ENCODE peak calls at places on chromosomes 11 and 22, in six cellular contexts. B, Q, D, V, S and Y are unnamed samples.

GRCh38 chr11:86629070-86629706 is 43.2 kb downstream of the ME3 start:
- DNase-seq in Q (no peak), B (no peak), D (no peak), S (no peak), V (no peak), Y (no peak)

GRCh38 chr11:40513281-40513680 is 946.2 kb downstream of the LRRC4C start:
- DNase-seq in D (no peak), B (no peak), Q (no peak), S (no peak), V (no peak), Y (no peak)

GRCh38 chr11:77141034-77141433 is 13.0 kb downstream of the MYO7A start:
- DNase-seq in B (no peak), S (no peak), D (no peak), Q (peak), V (no peak), Y (no peak)

GRCh38 chr22:29867260-29867659 is 15.7 kb upstream of the MTMR3 start:
- DNase-seq in Q (no peak), B (no peak), D (no peak), S (no peak), V (no peak), Y (no peak)

GRCh38 chr11:128338806-128339205 is 248.6 kb downstream of the ETS1 start:
- DNase-seq in Q (no peak), B (no peak), V (no peak), D (no peak), S (no peak), Y (no peak)

GRCh38 chr11:77065878-77066228 is 918 bp upstream of the CAPN5 start:
- DNase-seq in V (no peak), D (no peak), B (no peak), Q (no peak), S (no peak), Y (no peak)

GRCh38 chr11:84019576-84020194 is 733.5 kb upstream of the CCDC90B start:
- DNase-seq in V (no peak), D (no peak), S (no peak), Q (no peak), B (no peak), Y (no peak)

GRCh38 chr22:28917747-28918543 is 34.6 kb downstream of the ZNRF3 start:
- DNase-seq in D (no peak), B (no peak), S (no peak), V (no peak), Q (peak), Y (no peak)

GRCh38 chr11:8368194-8368593 is 104.5 kb upstream of the LMO1 start:
- DNase-seq in B (no peak), S (no peak), Q (no peak), D (no peak), V (no peak), Y (no peak)

GRCh38 chr22:21858025-21858764 is 9.2 kb downstream of the MAPK1 start:
- DNase-seq in S (no peak), D (no peak), V (no peak), Q (no peak), B (no peak), Y (no peak)

GRCh38 chr22:35663371-35663770 is 15.1 kb downstream of the APOL6 start:
- DNase-seq in Q (no peak), V (no peak), S (no peak), B (no peak), D (no peak), Y (no peak)

GRCh38 chr11:76209671-76209955 is 3.3 kb upstream of the WNT11 start:
- DNase-seq in D (no peak), V (peak), S (no peak), B (no peak), Q (no peak), Y (no peak)

GRCh38 chr11:48052183-48053040 is 72.1 kb downstream of the PTPRJ start:
- DNase-seq in Q (no peak), V (peak), B (no peak), S (no peak), D (no peak), Y (no peak)

GRCh38 chr11:44943696-44944095 is 7.0 kb downstream of the TP53I11 start:
- DNase-seq in Q (no peak), D (no peak), B (no peak), S (no peak), V (no peak), Y (no peak)

GRCh38 chr11:133605493-133605892 is 73.2 kb upstream of the OPCML start:
- DNase-seq in B (no peak), S (no peak), V (no peak), D (no peak), Q (no peak), Y (no peak)

GRCh38 chr11:108698844-108699642 is 34.2 kb downstream of the DDX10 start:
- DNase-seq in S (peak), D (no peak), B (no peak), V (no peak), Q (no peak), Y (no peak)

GRCh38 chr22:27796118-27796517 is 5.4 kb downstream of the MN1 start:
- DNase-seq in B (no peak), V (no peak), D (no peak), Q (no peak), S (no peak), Y (no peak)

GRCh38 chr11:24588075-24588474 is 91.2 kb downstream of the LUZP2 start:
- DNase-seq in B (no peak), D (no peak), S (no peak), Q (no peak), V (no peak), Y (no peak)

GRCh38 chr11:67308031-67308866 is 4.9 kb downstream of the SSH3 start:
- DNase-seq in S (no peak), V (no peak), D (no peak), Q (no peak), B (no peak), Y (no peak)

GRCh38 chr11:126410649-126411048 is 55.2 kb downstream of the ST3GAL4 start:
- DNase-seq in B (no peak), Q (no peak), S (no peak), V (no peak), D (no peak), Y (no peak)

GRCh38 chr11:13487661-13488030 is 8.2 kb downstream of the PTH start:
- DNase-seq in D (peak), S (no peak), Q (peak), B (no peak), V (peak), Y (no peak)

GRCh38 chr22:50114221-50114981 is 24.6 kb downstream of the MOV10L1 start:
- DNase-seq in D (no peak), B (no peak), S (no peak), V (no peak), Q (no peak), Y (no peak)

GRCh38 chr11:64762916-64763803 is 3.4 kb upstream of the PYGM start:
- DNase-seq in Q (no peak), B (no peak), V (peak), D (no peak), S (no peak), Y (peak)

GRCh38 chr11:14015711-14016110 is 53.2 kb downstream of the SPON1 start:
- DNase-seq in B (no peak), V (no peak), Q (peak), D (no peak), S (no peak), Y (no peak)

GRCh38 chr11:86117706-86118050 is 48.8 kb upstream of the PICALM start:
- DNase-seq in Q (no peak), B (no peak), V (no peak), S (no peak), D (no peak), Y (no peak)

GRCh38 chr11:125110996-125111340 is 458 bp downstream of the TMEM218 start:
- DNase-seq in D (peak), V (no peak), Q (peak), B (no peak), S (no peak), Y (no peak)

GRCh38 chr11:58770627-58771457 is 39.1 kb upstream of the GLYAT start:
- DNase-seq in Q (no peak), S (no peak), D (peak), B (no peak), V (no peak), Y (no peak)

GRCh38 chr22:28442951-28443876 is 236.4 kb downstream of the TTC28 start:
- DNase-seq in S (no peak), B (no peak), V (peak), D (peak), Q (peak), Y (no peak)

GRCh38 chr11:119188067-119188466 is 2.8 kb downstream of the NHERF4 start:
- DNase-seq in B (no peak), Q (no peak), S (no peak), V (no peak), D (no peak), Y (peak)

GRCh38 chr11:83115551-83115950 is 41.4 kb upstream of the PCF11 start:
- DNase-seq in B (no peak), D (no peak), S (no peak), Q (peak), V (no peak), Y (no peak)

GRCh38 chr11:72579816-72580647 is 94.2 kb downstream of the PDE2A start:
- DNase-seq in Q (no peak), B (no peak), S (no peak), D (no peak), V (no peak), Y (no peak)

GRCh38 chr11:104781719-104782376 is 116.4 kb downstream of the CASP12 start:
- DNase-seq in V (peak), Q (no peak), S (no peak), B (no peak), D (no peak), Y (no peak)

GRCh38 chr11:42974510-42974909 is 337.3 kb upstream of the API5 start:
- DNase-seq in V (no peak), S (no peak), B (no peak), D (no peak), Q (no peak), Y (no peak)

GRCh38 chr22:42863349-42863911 is 6.4 kb upstream of the ARFGAP3 start:
- DNase-seq in V (no peak), S (peak), D (no peak), Q (no peak), B (no peak), Y (no peak)

GRCh38 chr11:22456993-22457748 is 119.0 kb downstream of the SLC17A6 start:
- DNase-seq in Q (no peak), S (no peak), B (no peak), D (no peak), V (no peak), Y (no peak)

GRCh38 chr11:75342966-75343870 is 8.2 kb downstream of the ARRB1 start:
- DNase-seq in Q (peak), V (no peak), D (peak), S (no peak), B (no peak), Y (no peak)

GRCh38 chr11:65856689-65857499 is 1.1 kb downstream of the CFL1 start:
- DNase-seq in B (peak), S (no peak), V (peak), D (peak), Q (peak), Y (no peak)

GRCh38 chr11:12802418-12803085 is 128.3 kb downstream of the TEAD1 start:
- DNase-seq in V (no peak), S (no peak), D (peak), B (no peak), Q (peak), Y (no peak)

GRCh38 chr11:94002226-94002625 is 18.9 kb upstream of the HEPHL1 start:
- DNase-seq in Q (no peak), B (no peak), S (no peak), D (no peak), V (no peak), Y (no peak)

GRCh38 chr22:37121887-37122591 is 12.5 kb upstream of the TMPRSS6 start:
- DNase-seq in D (no peak), Q (peak), S (peak), V (no peak), B (peak), Y (peak)

DNA sequence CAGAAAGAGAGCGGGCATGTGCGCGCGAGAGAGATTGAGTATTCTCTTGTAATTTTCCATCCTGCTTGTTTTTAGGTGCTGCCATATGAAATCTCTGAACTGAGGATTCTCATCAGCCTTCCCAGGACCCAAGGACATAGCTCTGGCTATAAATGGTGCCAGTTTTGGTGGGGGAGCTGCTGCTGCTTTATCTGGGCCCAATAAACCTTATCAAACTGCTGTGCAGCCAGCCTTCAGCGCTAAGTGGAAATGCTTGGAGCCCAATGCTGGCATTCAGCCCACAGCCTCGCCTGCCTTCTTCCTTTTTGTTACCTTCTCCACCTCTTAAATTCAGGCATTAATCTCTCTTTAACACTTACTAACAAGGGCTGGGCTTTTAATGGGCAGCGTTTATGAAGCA is 2.4 kb upstream of the ZBTB16 start:
- DNase-seq in V (no peak), D (no peak), S (no peak), B (no peak), Q (no peak), Y (no peak)
- TF ChIP-seq TAF1 in V (no peak), D (no peak), S (no peak), B (no peak), Q (no peak), Y (no peak)

DNA sequence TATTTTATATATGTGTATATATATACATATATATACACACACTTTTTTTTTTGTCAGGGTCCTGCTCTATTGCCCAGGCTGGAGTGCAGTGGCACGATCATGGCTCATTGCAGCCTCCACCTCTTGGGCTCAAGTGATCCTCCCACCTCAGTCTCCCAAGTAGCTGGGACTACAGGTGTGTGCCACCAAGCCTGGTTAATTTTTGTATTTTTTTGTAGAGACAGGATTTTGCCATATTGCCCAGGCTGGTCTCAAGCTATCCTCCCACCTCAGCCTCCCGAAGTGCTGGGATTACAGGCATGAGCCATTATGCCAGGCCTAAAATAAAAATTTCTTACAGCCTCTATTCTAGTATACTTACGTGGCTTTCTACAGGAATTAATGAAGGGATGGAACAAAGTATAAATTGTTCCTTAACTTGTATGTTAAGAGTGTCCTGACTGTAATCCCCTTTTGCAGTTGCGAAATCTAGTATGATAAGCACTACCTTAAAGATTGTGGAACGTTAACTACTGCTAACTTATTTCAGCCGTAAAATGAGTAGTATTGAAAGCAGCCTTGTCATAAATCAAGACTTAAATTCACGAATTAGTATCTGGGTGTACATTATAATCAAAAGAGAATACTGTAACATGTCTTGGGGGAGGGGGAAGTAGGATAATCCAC is 2.1 kb downstream of the TRAF6 start:
- DNase-seq in D (no peak), S (no peak), Q (no peak), V (no peak), B (no peak), Y (no peak)
- TF ChIP-seq POLR2A in D (no peak), S (no peak), Q (no peak), V (no peak), B (no peak), Y (no peak)

DNA sequence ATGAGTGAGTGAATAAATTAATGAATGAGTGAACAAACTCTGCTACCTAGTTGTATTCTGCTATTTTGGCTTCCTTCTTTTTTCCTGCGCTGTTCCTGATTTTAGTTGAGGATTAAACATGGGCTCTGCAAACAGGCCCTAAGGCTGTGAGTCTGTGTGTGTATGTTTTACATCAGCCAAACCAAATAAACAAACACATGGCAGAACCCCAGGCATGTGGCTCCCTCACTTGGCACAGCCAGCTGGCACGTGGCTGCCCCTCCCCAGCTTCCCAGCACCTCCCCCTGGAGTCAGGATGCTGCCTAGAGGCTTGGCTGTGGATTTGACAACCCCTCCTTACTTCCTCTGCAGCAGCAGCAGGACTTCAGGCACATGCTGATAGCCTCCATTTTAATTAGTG is 593.2 kb downstream of the INSC start:
- DNase-seq in D (no peak), B (no peak), Q (no peak), S (no peak), V (no peak), Y (no peak)
- TF ChIP-seq TAF1 in D (no peak), B (no peak), Q (no peak), S (no peak), V (no peak), Y (no peak)

GRCh38 chr11:33258631-33259184 is 1.5 kb downstream of the HIPK3 start:
- DNase-seq in S (no peak), Q (peak), V (no peak), D (no peak), B (no peak), Y (no peak)

GRCh38 chr11:33256031-33256807 is 962 bp upstream of the HIPK3 start:
- DNase-seq in Q (no peak), V (no peak), B (no peak), S (no peak), D (no peak), Y (no peak)

GRCh38 chr11:33256808-33257159 is 397 bp upstream of the HIPK3 start:
- DNase-seq in V (no peak), S (no peak), D (no peak), B (no peak), Q (no peak), Y (no peak)

GRCh38 chr11:33257897-33258630 is 883 bp downstream of the HIPK3 start:
- DNase-seq in Q (peak), S (no peak), B (peak), V (peak), D (peak), Y (peak)

GRCh38 chr11:33257160-33257896 is at the start of gene HIPK3:
- DNase-seq in V (peak), Q (peak), D (peak), B (peak), S (no peak), Y (peak)
- TF ChIP-seq POLR2A in V (peak), Q (peak), D (peak), B (peak), S (peak), Y (peak)

GRCh38 chr22:44622685-44623084 is 79.3 kb upstream of the PRR5 start:
- DNase-seq in Q (no peak), S (no peak), D (no peak), B (no peak), V (no peak), Y (no peak)
- TF ChIP-seq TAF1 in Q (no peak), S (no peak), D (no peak), B (no peak), V (no peak), Y (no peak)

DNA sequence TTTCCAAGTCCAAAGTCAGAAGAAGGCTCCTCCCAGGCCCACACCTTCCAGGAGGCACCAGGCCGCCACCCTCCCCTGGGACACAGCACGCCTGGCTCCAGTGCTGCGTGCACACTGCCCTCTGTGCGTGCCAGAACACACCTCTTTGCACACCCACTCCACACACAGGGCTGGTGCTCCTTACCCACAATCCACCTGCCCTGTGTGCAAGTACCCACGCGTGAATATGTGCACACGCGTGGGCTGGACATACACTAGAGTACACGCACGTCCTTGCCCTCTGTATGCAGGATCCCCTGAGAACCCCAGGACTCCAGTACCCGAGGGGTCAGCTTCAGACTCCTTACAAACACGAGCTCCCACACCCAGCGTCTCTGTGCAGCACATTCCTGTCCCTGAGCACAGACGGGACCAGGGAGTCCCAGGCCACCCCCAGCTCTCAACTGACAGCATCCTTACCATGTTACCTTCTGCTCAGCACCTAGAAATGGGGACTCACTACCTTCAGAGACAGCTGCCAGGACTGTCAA is 2.8 kb downstream of the DUSP8 start:
- DNase-seq in D (no peak), S (no peak), V (no peak), Q (no peak), B (no peak), Y (no peak)
- TF ChIP-seq POLR2A in D (no peak), S (no peak), V (no peak), Q (no peak), B (no peak), Y (no peak)

GRCh38 chr22:46360891-46361290 is 25.4 kb downstream of the TRMU start:
- DNase-seq in Q (no peak), S (no peak), V (no peak), D (no peak), B (no peak), Y (no peak)
- TF ChIP-seq TAF1 in Q (no peak), S (no peak), V (no peak), D (no peak), B (no peak), Y (no peak)